ENCODE peak calls at places on chromosome 3, in four cellular contexts. B, D, O and T are unnamed samples.

GRCh38 chr3:50189274-50189673 is 2.1 kb upstream of the GNAT1 start:
- DNase-seq in D (peak), O (peak), B (peak), T (no peak)

GRCh38 chr3:197520311-197521276 is 35.2 kb downstream of the BDH1 start:
- DNase-seq in B (peak), O (no peak), D (peak), T (no peak)

GRCh38 chr3:58324675-58325390 is 7.9 kb upstream of the PXK start:
- DNase-seq in B (no peak), O (no peak), D (no peak), T (no peak)

GRCh38 chr3:37949866-37950265 is 40.7 kb upstream of the VILL start:
- DNase-seq in O (no peak), D (no peak), B (no peak), T (no peak)

GRCh38 chr3:115341208-115341607 is 194.1 kb upstream of the ZBTB20 start:
- DNase-seq in O (no peak), B (no peak), D (no peak), T (no peak)

GRCh38 chr3:190697901-190698300 is 164.6 kb downstream of the GMNC start:
- DNase-seq in B (no peak), D (no peak), O (no peak), T (no peak)

GRCh38 chr3:99674086-99674789 is 35.8 kb downstream of the COL8A1 start:
- DNase-seq in B (no peak), O (no peak), D (no peak), T (no peak)

GRCh38 chr3:39125837-39126500 is 18.5 kb downstream of the TTC21A start:
- DNase-seq in B (no peak), O (no peak), D (no peak), T (no peak)

GRCh38 chr3:129687586-129688125 is 81.2 kb upstream of the PLXND1 start:
- DNase-seq in O (no peak), D (no peak), B (no peak), T (no peak)

GRCh38 chr3:178703268-178703975 is 167.2 kb downstream of the KCNMB2 start:
- DNase-seq in O (no peak), B (no peak), D (no peak), T (no peak)

GRCh38 chr3:14503033-14503705 is 37.0 kb downstream of the GRIP2 start:
- DNase-seq in O (no peak), D (no peak), B (no peak), T (no peak)

GRCh38 chr3:14391033-14391432 is 11.4 kb upstream of the SLC6A6 start:
- DNase-seq in O (peak), B (peak), D (no peak), T (peak)

GRCh38 chr3:186194451-186194811 is 85.5 kb upstream of the ETV5 start:
- DNase-seq in O (no peak), D (no peak), B (no peak), T (no peak)

GRCh38 chr3:105916767-105917166 is 48.0 kb upstream of the CBLB start:
- DNase-seq in O (no peak), D (no peak), B (no peak), T (no peak)

GRCh38 chr3:186951640-186952552 is 21.6 kb downstream of the ST6GAL1 start:
- DNase-seq in B (no peak), D (no peak), O (no peak), T (no peak)

DNA sequence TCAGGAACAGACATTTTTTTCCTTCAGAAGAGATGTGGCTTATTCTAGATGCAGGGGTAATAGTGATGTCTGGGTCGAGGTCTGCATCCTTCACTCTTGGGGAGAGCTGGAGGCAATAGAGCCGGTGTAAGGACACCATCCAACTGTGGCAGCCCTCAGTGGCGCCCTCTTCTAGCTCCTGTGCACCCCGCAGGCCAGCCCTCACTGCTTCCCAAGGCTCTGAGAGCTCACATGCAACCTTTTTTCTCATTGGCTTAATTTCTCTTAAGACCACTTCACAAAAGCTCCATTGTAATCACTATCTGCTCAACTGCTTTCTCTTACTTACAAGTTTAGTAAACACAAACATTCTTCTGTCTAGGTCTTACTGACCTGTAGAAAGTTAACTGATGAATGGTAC is 3.9 kb upstream of the VPS8 start:
- DNase-seq in D (no peak), B (no peak), O (no peak), T (no peak)
- TF ChIP-seq CTCF in D (no peak), B (no peak), O (no peak), T (peak)

GRCh38 chr3:132721479-132722164 is 587 bp downstream of the NPHP3 start:
- DNase-seq in O (peak), D (peak), B (peak), T (peak)
- TF ChIP-seq CTCF in O (peak), D (no peak), B (peak), T (peak)

DNA sequence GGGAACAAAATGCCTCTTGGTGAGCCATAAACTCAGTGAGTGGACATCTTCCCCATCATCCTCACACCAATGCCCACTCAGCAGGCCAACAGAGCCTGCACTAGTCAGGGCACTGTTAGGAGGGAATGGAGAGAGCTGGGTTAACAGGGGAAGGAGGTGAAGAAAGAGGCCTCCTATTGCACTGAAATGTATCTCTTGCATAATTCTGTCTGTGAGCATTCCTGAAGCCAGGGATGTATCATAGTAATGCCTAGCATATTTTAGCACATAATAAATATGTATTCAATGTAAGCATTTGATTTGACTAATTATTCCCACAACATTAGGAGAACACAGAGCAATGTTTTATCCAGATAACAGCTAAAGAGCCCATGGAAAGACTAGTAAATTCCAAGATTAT is 81.2 kb downstream of the ANO10 start:
- DNase-seq in B (no peak), D (no peak), O (no peak), T (no peak)
- TF ChIP-seq CTCF in B (no peak), D (no peak), O (no peak), T (no peak)

DNA sequence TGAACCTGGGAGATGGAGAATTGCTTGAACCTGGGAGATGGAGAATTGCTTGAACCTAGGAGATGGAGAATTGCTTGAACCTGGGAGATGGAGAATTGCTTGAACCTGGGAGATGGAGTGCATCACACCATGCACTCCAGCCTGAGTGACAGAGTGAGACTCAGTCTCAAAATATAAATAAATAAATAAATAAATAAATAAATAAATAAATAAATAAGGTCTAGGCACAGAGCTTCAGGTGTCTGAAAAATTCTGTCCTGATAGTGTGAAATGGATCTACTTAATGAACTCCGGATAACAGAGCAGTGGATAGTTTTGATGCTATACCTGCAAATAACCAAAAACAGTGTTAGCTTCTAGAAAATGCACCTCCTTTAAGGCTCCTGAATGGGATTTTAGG is 24.3 kb upstream of the NUDT16 start:
- DNase-seq in O (no peak), D (no peak), B (no peak), T (no peak)
- TF ChIP-seq CTCF in O (no peak), D (no peak), B (no peak), T (no peak)

GRCh38 chr3:65776494-65776893 is 262.2 kb downstream of the MAGI1 start:
- DNase-seq in D (no peak), O (no peak), B (no peak), T (no peak)
- TF ChIP-seq CTCF in D (no peak), O (no peak), B (no peak), T (no peak)

DNA sequence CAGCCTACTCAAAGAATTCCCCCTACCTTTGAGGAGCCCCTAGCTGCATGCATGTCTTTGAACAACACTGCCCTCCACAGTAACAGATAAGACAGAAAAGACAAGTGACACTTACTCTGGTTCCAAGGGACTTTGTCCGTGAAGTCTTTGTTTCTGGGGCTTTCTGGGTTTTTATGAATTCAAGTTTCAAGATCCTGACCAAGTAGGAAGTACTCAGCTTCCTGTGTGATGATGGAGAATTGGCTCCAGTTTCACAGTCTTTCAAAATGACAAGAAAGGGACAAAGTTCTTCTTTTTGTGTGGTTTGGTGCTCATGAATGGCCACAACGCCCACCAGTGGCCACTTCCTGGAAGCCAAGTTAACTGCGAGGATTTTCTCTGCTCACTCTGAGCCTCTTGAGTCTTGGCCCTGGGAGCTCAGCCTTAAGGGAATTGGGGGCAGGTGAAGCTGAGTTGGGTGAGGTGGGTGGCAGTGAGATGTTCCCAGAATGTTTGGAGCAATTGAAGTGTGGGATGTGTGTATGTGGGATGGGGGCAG is at the start of gene CCR1:
- DNase-seq in O (peak), B (no peak), D (peak), T (peak)
- TF ChIP-seq CTCF in O (no peak), B (peak), D (peak), T (peak)